ENCODE peak calls at places on chromosome 11, in four cellular contexts. N is endothelial cell of umbilical vein, Z is GM12878, I is HepG2. W is an unnamed sample.

GRCh38 chr11:36013950-36014349 is 70.1 kb downstream of the LDLRAD3 start:
- DNase-seq in I (no peak), Z (no peak), N (no peak), W (no peak)

GRCh38 chr11:78656327-78656726 is 81.7 kb upstream of the NARS2 start:
- DNase-seq in I (no peak), N (no peak), Z (no peak), W (no peak)

GRCh38 chr11:41486436-41486835 is 27.0 kb upstream of the LRRC4C start:
- DNase-seq in I (no peak), N (no peak), Z (no peak), W (no peak)

GRCh38 chr11:117649656-117650055 is 147.4 kb downstream of the DSCAML1 start:
- DNase-seq in N (no peak), I (no peak), Z (no peak), W (no peak)

GRCh38 chr11:96090711-96091110 is 166.8 kb upstream of the MTMR2 start:
- DNase-seq in I (peak), Z (no peak), N (no peak), W (no peak)

GRCh38 chr11:44427432-44427831 is 117.5 kb upstream of the ALX4 start:
- DNase-seq in I (no peak), N (no peak), Z (no peak), W (peak)

GRCh38 chr11:122758974-122759373 is 79.3 kb upstream of the CRTAM start:
- DNase-seq in Z (no peak), N (peak), I (no peak), W (no peak)

GRCh38 chr11:59141673-59142460 is 789 bp upstream of the FAM111A start:
- DNase-seq in N (no peak), I (no peak), Z (no peak), W (no peak)

GRCh38 chr11:69697861-69698260 is 6.0 kb downstream of the FGF19 start:
- DNase-seq in Z (no peak), I (no peak), N (no peak), W (no peak)

GRCh38 chr11:126007263-126007662 is 55.4 kb downstream of the CDON start:
- DNase-seq in Z (no peak), N (peak), I (peak), W (no peak)

GRCh38 chr11:112613051-112613972 is 347.9 kb upstream of the NCAM1 start:
- DNase-seq in N (peak), I (peak), Z (no peak), W (no peak)

GRCh38 chr11:15073361-15074205 is at the start of gene CALCB:
- DNase-seq in Z (no peak), N (no peak), I (no peak), W (no peak)

GRCh38 chr11:65060913-65061408 is 2.6 kb upstream of the NAALADL1 start:
- DNase-seq in Z (no peak), I (peak), N (peak), W (no peak)

GRCh38 chr11:123510579-123510905 is 80.5 kb downstream of the GRAMD1B start:
- DNase-seq in I (no peak), Z (no peak), N (no peak), W (no peak)

GRCh38 chr11:98772799-98773198 is 247.9 kb upstream of the CNTN5 start:
- DNase-seq in N (no peak), I (no peak), Z (no peak), W (no peak)

GRCh38 chr11:72220696-72221363 is 3.7 kb upstream of the INPPL1 start:
- DNase-seq in Z (no peak), I (no peak), N (no peak), W (no peak)

GRCh38 chr11:69221086-69221485 is 65.4 kb downstream of the SMIM38 start:
- DNase-seq in N (no peak), I (no peak), Z (no peak), W (no peak)

GRCh38 chr11:4593739-4594138 is at the start of gene OR52I1:
- DNase-seq in I (no peak), N (no peak), Z (no peak), W (no peak)

GRCh38 chr11:89489930-89490329 is 1.2 kb downstream of the NOX4 start:
- DNase-seq in N (no peak), Z (no peak), I (no peak), W (no peak)
- H2AFZ ChIP-seq in N (no peak), Z (no peak), I (no peak), W (no peak)

GRCh38 chr11:9799901-9800300 is 136.0 kb downstream of the SWAP70 start:
- DNase-seq in N (no peak), I (no peak), Z (no peak), W (no peak)

GRCh38 chr11:9806946-9807687 is 143.2 kb downstream of the SWAP70 start:
- DNase-seq in I (no peak), Z (no peak), N (no peak), W (no peak)

GRCh38 chr11:9804414-9804902 is 140.6 kb downstream of the SWAP70 start:
- DNase-seq in Z (no peak), N (no peak), I (no peak), W (no peak)

GRCh38 chr11:9802291-9802861 is 138.5 kb downstream of the SWAP70 start:
- DNase-seq in I (no peak), Z (no peak), N (no peak), W (no peak)

DNA sequence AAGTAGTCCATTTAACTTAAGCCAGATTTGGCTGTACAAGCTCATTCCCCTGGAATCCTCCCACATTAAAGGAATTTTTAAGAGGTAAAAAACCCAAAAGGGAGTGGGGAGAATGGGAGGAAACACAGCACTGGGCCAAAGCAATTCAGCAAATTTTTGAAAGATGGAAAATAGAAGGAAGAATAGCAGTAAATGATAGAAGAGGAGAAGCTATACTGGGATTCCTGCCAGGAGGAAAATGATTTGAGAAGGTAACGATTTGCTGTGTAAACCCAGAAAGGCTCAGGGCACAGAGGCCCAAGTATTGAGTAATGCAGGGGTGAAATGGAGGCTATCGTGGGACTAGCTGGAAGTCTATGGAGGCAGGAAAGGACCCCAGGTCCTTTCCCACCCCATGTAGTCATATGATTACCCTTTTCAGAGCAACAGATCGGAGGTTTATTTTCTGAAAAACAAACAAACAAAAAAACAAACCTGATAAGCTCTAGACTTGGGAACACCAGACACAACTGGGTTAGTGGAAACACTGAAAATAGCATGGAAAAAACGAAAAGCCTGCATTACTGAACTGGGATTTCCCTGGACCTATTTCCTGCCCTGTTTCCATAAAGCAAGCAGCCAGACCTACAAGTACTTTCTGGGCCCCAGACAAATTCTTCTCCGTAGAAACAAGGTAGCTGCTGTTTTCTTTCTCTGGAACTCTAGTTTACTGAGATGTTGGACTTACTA is 140.0 kb downstream of the SWAP70 start:
- DNase-seq in N (no peak), Z (no peak), I (no peak), W (no peak)
- TF ChIP-seq MYC in N (no peak), Z (no peak), I (no peak), W (no peak)

GRCh38 chr11:34616086-34616485 is 4.8 kb upstream of the EHF start:
- DNase-seq in Z (no peak), I (no peak), N (no peak), W (no peak)
- H2AFZ ChIP-seq in Z (no peak), I (no peak), N (no peak), W (peak)

GRCh38 chr11:94932503-94932902 is 40.9 kb downstream of the CWC15 start:
- DNase-seq in Z (no peak), I (no peak), N (no peak), W (no peak)

GRCh38 chr11:94933225-94934130 is 39.9 kb downstream of the CWC15 start:
- DNase-seq in N (peak), Z (no peak), I (no peak), W (no peak)

GRCh38 chr11:94934836-94935235 is 38.5 kb downstream of the CWC15 start:
- DNase-seq in N (peak), I (no peak), Z (no peak), W (no peak)

GRCh38 chr11:94938399-94939055 is 34.8 kb downstream of the CWC15 start:
- DNase-seq in Z (no peak), I (no peak), N (peak), W (no peak)

GRCh38 chr11:94934362-94934761 is 39.0 kb downstream of the CWC15 start:
- DNase-seq in Z (no peak), N (peak), I (no peak), W (no peak)
- TF ChIP-seq MYC in Z (no peak), N (no peak), I (no peak), W (no peak)

DNA sequence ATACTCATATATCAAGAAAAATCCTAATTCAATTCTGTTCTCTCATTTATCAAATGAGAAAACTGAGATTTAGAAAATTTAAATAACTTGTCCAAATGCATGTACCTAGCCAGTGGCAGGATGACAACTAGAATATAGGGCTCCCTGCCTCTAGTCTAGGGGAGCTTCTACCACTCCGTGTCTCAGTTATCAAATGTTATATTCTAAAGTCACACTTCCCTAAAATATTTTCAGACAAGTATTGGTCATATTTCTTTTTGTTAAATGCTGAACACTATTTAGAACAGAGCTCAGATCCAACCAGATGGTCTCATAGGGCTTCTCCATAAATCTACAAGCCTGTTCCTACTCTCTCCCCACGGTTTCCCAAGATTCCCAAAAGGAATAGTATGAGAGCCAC is 26.3 kb downstream of the KCNJ1 start:
- DNase-seq in I (no peak), Z (no peak), N (no peak), W (no peak)
- H2AFZ ChIP-seq in I (no peak), Z (no peak), N (no peak), W (no peak)

GRCh38 chr11:76568144-76568543 is 102.4 kb downstream of the LRRC32 start:
- DNase-seq in I (no peak), Z (no peak), N (no peak), W (no peak)

GRCh38 chr11:76567261-76567660 is 103.3 kb downstream of the LRRC32 start:
- DNase-seq in I (no peak), N (no peak), Z (no peak), W (no peak)

GRCh38 chr11:76568621-76569020 is 101.9 kb downstream of the LRRC32 start:
- DNase-seq in N (no peak), Z (no peak), I (no peak), W (no peak)

GRCh38 chr11:76564400-76564799 is 106.1 kb downstream of the LRRC32 start:
- DNase-seq in Z (no peak), I (no peak), N (no peak), W (no peak)

GRCh38 chr11:76566811-76567210 is 103.7 kb downstream of the LRRC32 start:
- DNase-seq in N (no peak), Z (no peak), I (no peak), W (no peak)
- TF ChIP-seq MYC in N (no peak), Z (no peak), I (no peak), W (no peak)

GRCh38 chr11:11985954-11986949 is 22.2 kb downstream of the DKK3 start:
- DNase-seq in I (no peak), Z (no peak), N (no peak), W (no peak)

GRCh38 chr11:11987503-11988022 is 20.9 kb downstream of the DKK3 start:
- DNase-seq in Z (no peak), I (no peak), N (peak), W (no peak)

GRCh38 chr11:11989774-11990744 is 18.4 kb downstream of the DKK3 start:
- DNase-seq in Z (no peak), I (no peak), N (no peak), W (no peak)

GRCh38 chr11:11988862-11989261 is 19.6 kb downstream of the DKK3 start:
- DNase-seq in Z (no peak), N (no peak), I (peak), W (no peak)

DNA sequence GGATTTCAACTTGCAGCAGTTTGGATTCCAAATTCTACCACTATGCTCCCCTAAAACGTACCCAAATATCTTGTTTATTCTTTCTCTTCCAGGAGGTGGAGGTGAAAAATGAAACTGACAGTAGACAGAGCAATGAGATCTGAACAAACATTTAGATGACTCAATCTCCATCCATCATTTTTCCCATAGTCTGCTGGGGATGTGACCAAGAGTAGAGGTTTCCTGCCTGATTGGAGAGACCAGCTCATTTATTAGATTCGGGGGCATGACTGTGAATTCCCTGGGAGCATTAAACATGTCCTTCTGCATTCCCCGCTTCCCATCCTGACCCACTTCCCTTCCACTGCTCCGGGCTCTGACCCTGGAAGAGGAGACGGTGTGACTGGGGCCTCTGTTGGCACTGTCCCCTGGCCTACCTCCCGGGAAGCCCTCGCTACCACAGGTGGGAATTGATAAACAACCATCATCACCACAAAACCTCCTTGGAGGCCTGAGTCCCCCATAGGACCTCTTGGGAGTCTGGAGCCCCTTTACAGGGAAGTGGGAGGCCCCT is 20.3 kb downstream of the DKK3 start:
- DNase-seq in I (no peak), Z (no peak), N (peak), W (no peak)
- H2AFZ ChIP-seq in I (no peak), Z (no peak), N (peak), W (peak)